ENCODE peak calls at places on chromosomes 7 and 10, in ten cellular contexts. R is AG10803, X is gastrocnemius medialis, O is Caco-2, F is right atrium auricular region, W is pancreas, M is neural crest cell, A is OCI-LY7, E is HFF-Myc, B is cardiac muscle cell. V is an unnamed sample.

GRCh38 chr10:77062381-77062780 is 575.2 kb downstream of the KCNMA1 start:
- DNase-seq in E (no peak), F (no peak), X (no peak), B (no peak), R (no peak), A (no peak), M (no peak), W (no peak), O (no peak), V (no peak)

GRCh38 chr10:6815346-6815745 is 235.3 kb upstream of the PRKCQ start:
- DNase-seq in M (no peak), A (no peak), X (no peak), O (no peak), E (no peak), R (peak; percentile 5), B (no peak), F (no peak), W (no peak), V (no peak)

GRCh38 chr10:86851329-86852207 is 95.1 kb downstream of the BMPR1A start:
- DNase-seq in X (peak; percentile 20), W (no peak), R (peak; percentile 90), O (no peak), B (peak; percentile 78), F (no peak), M (no peak), A (no peak), E (no peak), V (no peak)

GRCh38 chr10:93028881-93029280 is 31.7 kb upstream of the CYP26C1 start:
- DNase-seq in A (no peak), O (no peak), M (no peak), W (no peak), F (no peak), E (no peak), X (no peak), B (peak; percentile 41), R (peak; percentile 54), V (no peak)

GRCh38 chr7:25312968-25313367 is 84.7 kb upstream of the NPVF start:
- DNase-seq in A (no peak), O (no peak), E (no peak), M (no peak), X (no peak), F (no peak), W (no peak), R (no peak), B (no peak), V (no peak)

GRCh38 chr10:33187427-33187999 is 147.0 kb downstream of the NRP1 start:
- DNase-seq in M (no peak), X (no peak), F (no peak), B (no peak), W (peak; percentile 33), O (no peak), E (no peak), R (no peak), A (no peak), V (no peak)

GRCh38 chr10:86711957-86712708 is 43.8 kb downstream of the LDB3 start:
- DNase-seq in X (peak; percentile 58), A (peak; percentile 41), E (no peak), O (no peak), M (peak; percentile 47), W (no peak), R (peak; percentile 28), B (peak; percentile 52), F (peak; percentile 79), V (no peak)

GRCh38 chr7:48244902-48245301 is 73.6 kb downstream of the ABCA13 start:
- DNase-seq in O (no peak), R (peak; percentile 21), A (no peak), E (no peak), B (peak; percentile 90), M (no peak), F (no peak), W (no peak), X (peak; percentile 3), V (no peak)

GRCh38 chr10:784759-785538 is 95.5 kb upstream of the DIP2C start:
- DNase-seq in R (peak; percentile 68), A (no peak), E (peak; percentile 10), W (peak; percentile 77), F (peak; percentile 72), O (peak; percentile 53), M (peak; percentile 39), X (peak; percentile 43), B (peak; percentile 67), V (peak; percentile 42)

GRCh38 chr10:133274751-133275682 is 1.7 kb downstream of the ADAM8 start:
- DNase-seq in O (peak; percentile 81), B (no peak), F (no peak), A (peak; percentile 77), R (no peak), W (no peak), M (no peak), X (no peak), E (no peak), V (no peak)
- TF ChIP-seq CTCF in O (no peak), B (no peak), F (no peak), A (no peak), R (no peak), W (no peak), M (no peak), X (no peak), E (no peak), V (no peak)

GRCh38 chr10:25694976-25695375 is 239.1 kb upstream of the MYO3A start:
- DNase-seq in O (no peak), M (no peak), A (no peak), F (no peak), W (no peak), B (no peak), R (no peak), E (no peak), X (no peak), V (no peak)

GRCh38 chr10:25695586-25695985 is 238.4 kb upstream of the MYO3A start:
- DNase-seq in R (no peak), O (no peak), X (no peak), A (no peak), F (no peak), W (no peak), M (no peak), B (no peak), E (no peak), V (no peak)

GRCh38 chr10:25697412-25697811 is 236.6 kb upstream of the MYO3A start:
- DNase-seq in X (no peak), F (no peak), W (no peak), A (no peak), O (no peak), E (no peak), R (no peak), B (no peak), M (no peak), V (no peak)

GRCh38 chr10:25694206-25694933 is 239.7 kb upstream of the MYO3A start:
- DNase-seq in O (no peak), A (no peak), E (no peak), R (no peak), X (no peak), W (no peak), M (no peak), B (no peak), F (no peak), V (no peak)

GRCh38 chr10:25696013-25696708 is 237.9 kb upstream of the MYO3A start:
- DNase-seq in O (no peak), W (no peak), M (no peak), X (no peak), E (no peak), B (no peak), F (no peak), A (no peak), R (no peak), V (no peak)
- TF ChIP-seq CTCF in O (peak; percentile 33), W (no peak), M (no peak), X (no peak), E (no peak), B (peak; percentile 4), F (no peak), A (peak; percentile 55), R (no peak), V (no peak)

DNA sequence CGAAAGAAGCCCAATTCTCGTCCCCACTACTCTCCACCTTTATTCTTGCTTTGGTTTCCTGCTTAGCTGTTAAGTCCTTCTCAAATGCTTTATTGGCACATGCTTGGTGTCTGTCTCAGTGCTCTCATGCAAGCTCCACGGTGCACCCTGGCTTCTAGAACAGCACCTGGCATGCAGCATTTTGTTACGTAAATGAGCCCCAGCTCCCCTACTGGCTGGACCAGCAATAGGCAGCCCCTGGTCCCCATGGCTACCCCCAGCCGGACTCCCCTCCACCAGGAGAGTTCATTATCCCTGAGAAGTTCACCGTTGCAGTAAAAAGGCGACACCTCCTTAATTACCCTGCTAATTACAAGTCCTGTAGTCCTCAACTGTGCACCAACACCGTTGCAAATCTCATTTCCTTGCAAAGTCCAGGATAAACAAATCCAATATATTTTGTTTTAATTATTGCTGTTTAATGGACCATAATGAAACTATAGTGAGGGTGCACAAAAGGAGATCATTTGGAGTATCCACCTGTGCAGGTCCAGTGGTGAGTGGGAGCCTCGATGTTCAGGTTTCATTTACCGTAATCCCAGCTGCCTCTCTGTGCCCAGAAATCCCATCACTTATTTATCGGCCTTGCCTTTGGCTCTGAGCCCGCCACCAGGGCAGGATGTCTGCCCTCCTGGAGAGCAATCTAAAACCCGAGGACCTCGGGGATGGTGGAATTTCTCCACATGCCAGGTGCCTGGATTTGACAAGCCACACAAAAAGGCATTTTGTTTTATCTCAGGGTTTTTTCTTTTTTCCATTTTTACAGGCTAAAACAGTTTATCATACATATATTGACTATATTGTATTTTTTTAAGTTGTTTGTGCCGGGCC is 12.8 kb upstream of the DRGX start:
- DNase-seq in F (peak; percentile 46), A (peak; percentile 71), R (no peak), X (no peak), W (no peak), O (no peak), M (no peak), B (peak; percentile 12), E (no peak), V (no peak)
- TF ChIP-seq CTCF in F (peak; percentile 19), A (peak; percentile 85), R (peak; percentile 20), X (no peak), W (no peak), O (peak; percentile 44), M (no peak), B (peak; percentile 30), E (peak; percentile 57), V (peak; percentile 14)

GRCh38 chr7:29557954-29558353 is 5.7 kb upstream of the PRR15 start:
- DNase-seq in W (no peak), M (no peak), F (no peak), X (no peak), E (no peak), B (peak; percentile 34), R (peak; percentile 25), A (no peak), O (no peak), V (no peak)

GRCh38 chr7:29555061-29555460 is 8.6 kb upstream of the PRR15 start:
- DNase-seq in E (no peak), F (no peak), O (no peak), M (no peak), A (no peak), R (no peak), X (no peak), B (no peak), W (no peak), V (no peak)

GRCh38 chr7:29561271-29561670 is 2.4 kb upstream of the PRR15 start:
- DNase-seq in F (no peak), A (no peak), X (no peak), W (no peak), O (no peak), M (no peak), E (no peak), R (no peak), B (no peak), V (no peak)

GRCh38 chr7:29552392-29552791 is 11.2 kb upstream of the PRR15 start:
- DNase-seq in B (no peak), M (no peak), E (no peak), X (no peak), O (no peak), R (no peak), W (no peak), F (no peak), A (no peak), V (no peak)

GRCh38 chr7:29556405-29557195 is 7.0 kb upstream of the PRR15 start:
- DNase-seq in F (no peak), A (no peak), R (no peak), O (no peak), B (no peak), E (no peak), X (no peak), W (no peak), M (no peak), V (no peak)
- TF ChIP-seq CTCF in F (no peak), A (peak; percentile 61), R (peak; percentile 22), O (no peak), B (no peak), E (no peak), X (no peak), W (no peak), M (no peak), V (no peak)